ENCODE peak calls at places on chromosomes 5 and 9, in four cellular contexts. J is activated effector memory CD4-positive, alpha-beta T cell treated with Interleukin-2 at 50 U/mL for 16 hours; B is GM13976; Z is lower leg skin. S is an unnamed sample.

GRCh38 chr5:143170104-143170503 is 233.4 kb downstream of the NR3C1 start:
- DNase-seq in J (no peak), B (no peak), Z (no peak), S (no peak)

GRCh38 chr9:5511476-5511875 is 1.1 kb downstream of the PDCD1LG2 start:
- DNase-seq in J (no peak), B (no peak), Z (no peak), S (no peak)

GRCh38 chr9:130770679-130771442 is 64.2 kb upstream of the ABL1 start:
- DNase-seq in J (no peak), B (peak), Z (no peak), S (no peak)

GRCh38 chr9:28688172-28688571 is 1114.9 kb upstream of the C9orf72 start:
- DNase-seq in J (no peak), B (no peak), Z (no peak), S (no peak)

GRCh38 chr9:78280982-78281668 is 15.8 kb upstream of the PSAT1 start:
- DNase-seq in J (no peak), B (no peak), Z (no peak), S (no peak)

GRCh38 chr5:10648806-10649517 is 85.1 kb downstream of the ANKRD33B start:
- DNase-seq in J (no peak), B (no peak), Z (no peak), S (no peak)

GRCh38 chr9:116673375-116673774 is 13.7 kb upstream of the TRIM32 start:
- DNase-seq in J (no peak), B (no peak), Z (no peak), S (no peak)

GRCh38 chr9:84754461-84754860 is 84.9 kb downstream of the NTRK2 start:
- DNase-seq in J (no peak), B (no peak), Z (no peak), S (no peak)

GRCh38 chr5:178785999-178786398 is 55.5 kb upstream of the ZNF354A start:
- DNase-seq in J (no peak), B (no peak), Z (no peak), S (no peak)

GRCh38 chr5:35239911-35240610 is 9.8 kb upstream of the PRLR start:
- DNase-seq in J (no peak), B (no peak), Z (no peak), S (no peak)

GRCh38 chr5:54180616-54181015 is 129.8 kb downstream of the ARL15 start:
- DNase-seq in J (no peak), B (no peak), Z (no peak), S (no peak)

GRCh38 chr5:74956278-74956677 is 90.1 kb upstream of the FAM169A start:
- DNase-seq in J (no peak), B (no peak), Z (no peak), S (no peak)

S was measured in activated T-cell treated with anti-CD3 and anti-CD28 coated beads, Interleukin-2, amount 50 U/mL, for 1 hour.